ENCODE peak calls at places on chromosomes 1 and 21, in four cellular contexts. One of them, this sample, is unnamed.

GRCh38 chr1:22168412-22168973 is 25.6 kb upstream of the WNT4 start:
- DNase-seq in left lung: no peak
- DNase-seq in body of pancreas: no peak
- DNase-seq in pancreas: no peak
- DNase-seq in this sample: no peak

GRCh38 chr1:152442765-152443164 is 28.7 kb upstream of the CRNN start:
- DNase-seq in left lung: no peak
- DNase-seq in body of pancreas: peak; percentile 14
- DNase-seq in pancreas: peak; percentile 20
- DNase-seq in this sample: no peak

GRCh38 chr21:41931041-41931451 is 22.8 kb downstream of the C2CD2 start:
- DNase-seq in left lung: no peak
- DNase-seq in body of pancreas: no peak
- DNase-seq in pancreas: no peak
- DNase-seq in this sample: no peak

GRCh38 chr1:227401562-227402342 is 83.5 kb upstream of the CDC42BPA start:
- DNase-seq in left lung: no peak
- DNase-seq in body of pancreas: no peak
- DNase-seq in pancreas: no peak
- DNase-seq in this sample: no peak

GRCh38 chr1:219847215-219847855 is 81.0 kb downstream of the SLC30A10 start:
- DNase-seq in left lung: no peak
- DNase-seq in body of pancreas: no peak
- DNase-seq in pancreas: no peak
- DNase-seq in this sample: no peak

GRCh38 chr1:169513208-169513607 is 27.5 kb upstream of the SLC19A2 start:
- DNase-seq in left lung: no peak
- DNase-seq in body of pancreas: peak; percentile 25
- DNase-seq in pancreas: no peak
- DNase-seq in this sample: no peak

GRCh38 chr1:214281902-214282695 is 1.1 kb downstream of the SMYD2 start:
- DNase-seq in left lung: no peak
- DNase-seq in body of pancreas: peak; percentile 61
- DNase-seq in pancreas: no peak
- DNase-seq in this sample: no peak

GRCh38 chr21:14480601-14481000 is 65.5 kb downstream of the SAMSN1 start:
- DNase-seq in left lung: no peak
- DNase-seq in body of pancreas: peak; percentile 25
- DNase-seq in pancreas: no peak
- DNase-seq in this sample: no peak

GRCh38 chr1:158274797-158275196 is 14.9 kb upstream of the CD1C start:
- DNase-seq in left lung: no peak
- DNase-seq in body of pancreas: no peak
- DNase-seq in pancreas: no peak
- DNase-seq in this sample: no peak

GRCh38 chr1:35505911-35506798 is 51.0 kb downstream of the KIAA0319L start:
- DNase-seq in left lung: no peak
- DNase-seq in body of pancreas: peak; percentile 52
- DNase-seq in pancreas: peak; percentile 29
- DNase-seq in this sample: no peak

GRCh38 chr1:43979528-43980254 is 681 bp downstream of the B4GALT2 start:
- DNase-seq in left lung: peak; percentile 88
- DNase-seq in body of pancreas: peak; percentile 74
- DNase-seq in pancreas: peak; percentile 85
- DNase-seq in this sample: peak; percentile 53

GRCh38 chr1:156291226-156292061 is 4.0 kb downstream of the GLMP start:
- DNase-seq in left lung: peak; percentile 96
- DNase-seq in body of pancreas: peak; percentile 94
- DNase-seq in pancreas: peak; percentile 88
- DNase-seq in this sample: peak; percentile 90

GRCh38 chr1:186082235-186082937 is 292.7 kb downstream of the TPR start:
- DNase-seq in left lung: no peak
- DNase-seq in body of pancreas: peak; percentile 76
- DNase-seq in pancreas: peak; percentile 50
- DNase-seq in this sample: peak; percentile 61

GRCh38 chr1:92804721-92805169 is 19.8 kb upstream of the EVI5 start:
- DNase-seq in left lung: no peak
- DNase-seq in body of pancreas: peak; percentile 93
- DNase-seq in pancreas: peak; percentile 65
- DNase-seq in this sample: peak; percentile 63

GRCh38 chr1:16162163-16162822 is 6.4 kb upstream of the EPHA2 start:
- DNase-seq in left lung: no peak
- DNase-seq in body of pancreas: no peak
- DNase-seq in pancreas: no peak
- DNase-seq in this sample: no peak

GRCh38 chr1:238336531-238336930 is 445.8 kb upstream of the ZP4 start:
- DNase-seq in left lung: no peak
- DNase-seq in body of pancreas: no peak
- DNase-seq in pancreas: no peak
- DNase-seq in this sample: no peak

GRCh38 chr1:223135176-223135575 is 7.9 kb downstream of the TLR5 start:
- DNase-seq in left lung: peak; percentile 79
- DNase-seq in body of pancreas: no peak
- DNase-seq in pancreas: no peak
- DNase-seq in this sample: peak; percentile 30

GRCh38 chr1:5110508-5110907 is 456.1 kb downstream of the AJAP1 start:
- DNase-seq in left lung: no peak
- DNase-seq in body of pancreas: no peak
- DNase-seq in pancreas: no peak
- DNase-seq in this sample: no peak

GRCh38 chr21:46255166-46255565 is 26.6 kb upstream of the LSS start:
- DNase-seq in left lung: no peak
- DNase-seq in body of pancreas: no peak
- DNase-seq in pancreas: no peak
- DNase-seq in this sample: no peak

GRCh38 chr1:235105051-235106043 is 23.3 kb downstream of the TOMM20 start:
- DNase-seq in left lung: no peak
- DNase-seq in body of pancreas: no peak
- DNase-seq in pancreas: no peak
- DNase-seq in this sample: no peak

GRCh38 chr1:87814573-87814972 is 485.9 kb downstream of the LMO4 start:
- DNase-seq in left lung: no peak
- DNase-seq in body of pancreas: no peak
- DNase-seq in pancreas: no peak
- DNase-seq in this sample: no peak

GRCh38 chr1:220748091-220748934 is at the start of gene MTARC2:
- DNase-seq in left lung: peak; percentile 91
- DNase-seq in body of pancreas: peak; percentile 93
- DNase-seq in pancreas: peak; percentile 84
- DNase-seq in this sample: peak; percentile 86

GRCh38 chr1:62110198-62110817 is 84.3 kb upstream of the L1TD1 start:
- DNase-seq in left lung: no peak
- DNase-seq in body of pancreas: peak; percentile 4
- DNase-seq in pancreas: no peak
- DNase-seq in this sample: no peak

GRCh38 chr1:45669379-45669778 is 17.0 kb downstream of the GPBP1L1 start:
- DNase-seq in left lung: no peak
- DNase-seq in body of pancreas: no peak
- DNase-seq in pancreas: no peak
- DNase-seq in this sample: no peak

GRCh38 chr1:247331526-247332214 is at the start of gene ZNF496:
- DNase-seq in left lung: peak; percentile 90
- DNase-seq in body of pancreas: peak; percentile 89
- DNase-seq in pancreas: peak; percentile 87
- DNase-seq in this sample: peak; percentile 82

GRCh38 chr1:208533746-208534603 is 289.8 kb upstream of the PLXNA2 start:
- DNase-seq in left lung: no peak
- DNase-seq in body of pancreas: no peak
- DNase-seq in pancreas: no peak
- DNase-seq in this sample: no peak

GRCh38 chr1:145690587-145691558 is 16.3 kb downstream of the PDZK1 start:
- DNase-seq in left lung: no peak
- DNase-seq in body of pancreas: peak; percentile 21
- DNase-seq in pancreas: no peak
- DNase-seq in this sample: no peak

GRCh38 chr1:86976664-86977063 is 62.2 kb downstream of the HS2ST1 start:
- DNase-seq in left lung: no peak
- DNase-seq in body of pancreas: no peak
- DNase-seq in pancreas: no peak
- DNase-seq in this sample: no peak

GRCh38 chr1:175208773-175209492 is 16.4 kb upstream of the KIAA0040 start:
- DNase-seq in left lung: no peak
- DNase-seq in body of pancreas: no peak
- DNase-seq in pancreas: no peak
- DNase-seq in this sample: no peak

GRCh38 chr1:32892368-32893197 is 6.3 kb downstream of the HPCA start:
- DNase-seq in left lung: peak; percentile 82
- DNase-seq in body of pancreas: no peak
- DNase-seq in pancreas: peak; percentile 31
- DNase-seq in this sample: no peak

GRCh38 chr1:20216574-20216973 is 30.3 kb upstream of the PLA2G2C start:
- DNase-seq in left lung: no peak
- DNase-seq in body of pancreas: no peak
- DNase-seq in pancreas: no peak
- DNase-seq in this sample: no peak

GRCh38 chr1:162021124-162021523 is 2.5 kb downstream of the OLFML2B start:
- DNase-seq in left lung: no peak
- DNase-seq in body of pancreas: no peak
- DNase-seq in pancreas: no peak
- DNase-seq in this sample: no peak

GRCh38 chr1:6770727-6771567 is 14.3 kb upstream of the CAMTA1 start:
- DNase-seq in left lung: no peak
- DNase-seq in body of pancreas: no peak
- DNase-seq in pancreas: no peak
- DNase-seq in this sample: no peak

GRCh38 chr21:45767071-45768006 is 123.8 kb downstream of the PCBP3 start:
- DNase-seq in left lung: no peak
- DNase-seq in body of pancreas: no peak
- DNase-seq in pancreas: no peak
- DNase-seq in this sample: no peak

GRCh38 chr1:103513720-103514119 is 11.8 kb upstream of the RNPC3 start:
- DNase-seq in left lung: no peak
- DNase-seq in body of pancreas: no peak
- DNase-seq in pancreas: no peak
- DNase-seq in this sample: no peak

GRCh38 chr1:3688356-3688755 is 36.0 kb downstream of the TP73 start:
- DNase-seq in left lung: no peak
- DNase-seq in body of pancreas: no peak
- DNase-seq in pancreas: no peak
- DNase-seq in this sample: no peak

GRCh38 chr1:199226163-199226562 is 587.3 kb downstream of the PTPRC start:
- DNase-seq in left lung: no peak
- DNase-seq in body of pancreas: no peak
- DNase-seq in pancreas: no peak
- DNase-seq in this sample: no peak

GRCh38 chr1:199129247-199129646 is 490.4 kb downstream of the PTPRC start:
- DNase-seq in left lung: no peak
- DNase-seq in body of pancreas: no peak
- DNase-seq in pancreas: no peak
- DNase-seq in this sample: no peak

GRCh38 chr1:34346128-34346527 is 169.4 kb downstream of the C1orf94 start:
- DNase-seq in left lung: no peak
- DNase-seq in body of pancreas: no peak
- DNase-seq in pancreas: no peak
- DNase-seq in this sample: no peak

GRCh38 chr1:34342334-34342733 is 165.6 kb downstream of the C1orf94 start:
- DNase-seq in left lung: no peak
- DNase-seq in body of pancreas: no peak
- DNase-seq in pancreas: no peak
- DNase-seq in this sample: no peak

GRCh38 chr1:34341896-34342295 is 165.2 kb downstream of the C1orf94 start:
- DNase-seq in left lung: no peak
- DNase-seq in body of pancreas: no peak
- DNase-seq in pancreas: no peak
- DNase-seq in this sample: no peak
- H3K4me3 ChIP-seq in left lung: no peak overlapping the region
- H3K4me3 ChIP-seq in body of pancreas: no peak overlapping the region
- H3K4me3 ChIP-seq in pancreas: no peak overlapping the region
- H3K4me3 ChIP-seq in this sample: no peak overlapping the region

GRCh38 chr1:218345673-218346390 is 696 bp downstream of the TGFB2 start:
- DNase-seq in left lung: peak; percentile 86
- DNase-seq in body of pancreas: peak; percentile 60
- DNase-seq in pancreas: peak; percentile 58
- DNase-seq in this sample: peak; percentile 67
- H3K27me3 ChIP-seq in left lung: peaks cover 43% of the 10 kb centered on the region
- H3K27me3 ChIP-seq in body of pancreas: no peaks in the 10 kb centered on the region
- H3K27me3 ChIP-seq in pancreas: no peaks in the 10 kb centered on the region
- H3K27me3 ChIP-seq in this sample: no peaks in the 10 kb centered on the region

GRCh38 chr1:39852214-39852791 is 31.0 kb downstream of the TRIT1 start:
- DNase-seq in left lung: no peak
- DNase-seq in body of pancreas: no peak
- DNase-seq in pancreas: no peak
- DNase-seq in this sample: no peak

GRCh38 chr1:39847940-39848339 is 35.4 kb downstream of the TRIT1 start:
- DNase-seq in left lung: no peak
- DNase-seq in body of pancreas: no peak
- DNase-seq in pancreas: no peak
- DNase-seq in this sample: no peak

GRCh38 chr1:39849203-39849602 is 34.1 kb downstream of the TRIT1 start:
- DNase-seq in left lung: no peak
- DNase-seq in body of pancreas: no peak
- DNase-seq in pancreas: no peak
- DNase-seq in this sample: no peak

GRCh38 chr1:39852876-39853275 is 30.4 kb downstream of the TRIT1 start:
- DNase-seq in left lung: no peak
- DNase-seq in body of pancreas: no peak
- DNase-seq in pancreas: no peak
- DNase-seq in this sample: no peak

GRCh38 chr1:39850606-39851216 is 32.6 kb downstream of the TRIT1 start:
- DNase-seq in left lung: no peak
- DNase-seq in body of pancreas: no peak
- DNase-seq in pancreas: no peak
- DNase-seq in this sample: no peak
- H3K4me1 ChIP-seq in left lung: peaks cover 19% of the 10 kb centered on the region
- H3K4me1 ChIP-seq in body of pancreas: peaks cover 40% of the 10 kb centered on the region
- H3K4me1 ChIP-seq in pancreas: peaks cover 40% of the 10 kb centered on the region
- H3K4me1 ChIP-seq in this sample: peaks cover 9% of the 10 kb centered on the region

DNA sequence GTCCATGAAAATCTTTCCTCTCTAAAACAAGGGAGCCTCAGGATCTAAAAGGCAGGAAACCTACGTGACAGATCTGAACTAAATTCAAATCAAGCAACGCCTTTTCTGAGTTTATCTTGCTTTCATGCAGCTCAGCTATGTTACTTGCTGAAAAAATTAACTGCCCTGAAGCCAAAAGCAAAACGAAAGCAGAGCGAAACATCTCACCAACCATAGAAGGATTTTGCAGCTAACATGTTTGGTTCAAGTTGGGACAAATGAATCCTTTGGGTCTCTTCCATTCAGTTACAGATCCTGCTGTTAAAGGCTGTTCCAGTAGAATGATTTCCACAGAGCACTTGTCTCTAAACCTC is 488 bp downstream of the SLC2A5 start:
- DNase-seq in left lung: no peak
- DNase-seq in body of pancreas: no peak
- DNase-seq in pancreas: no peak
- DNase-seq in this sample: no peak
- H3K4me3 ChIP-seq in left lung: no peak overlapping the region
- H3K4me3 ChIP-seq in body of pancreas: no peak overlapping the region
- H3K4me3 ChIP-seq in pancreas: no peak overlapping the region
- H3K4me3 ChIP-seq in this sample: peak overlapping the region; percentile 41